ENCODE peak calls at places on chromosomes 12 and 14, in ten cellular contexts. X is sigmoid colon, I is Peyer's patch, L is ovary, Z is upper lobe of left lung, Y is GM12891, W is lower leg skin, F is heart left ventricle, S is body of pancreas, H is IMR-90. R is an unnamed sample.

GRCh38 chr12:45962553-45963325 is 27.6 kb downstream of the SCAF11 start:
- DNase-seq in X (no peak), I (no peak), L (no peak), Z (no peak), Y (no peak), W (no peak), F (no peak), S (no peak), H (no peak), R (no peak)

GRCh38 chr12:127623362-127623761 is 643.6 kb upstream of the TMEM132C start:
- DNase-seq in X (no peak), I (no peak), L (no peak), Z (no peak), Y (no peak), W (no peak), F (no peak), S (no peak), H (no peak), R (no peak)

GRCh38 chr12:62191747-62192485 is 68.3 kb upstream of the USP15 start:
- DNase-seq in X (peak), I (no peak), L (peak), Z (no peak), Y (peak), W (no peak), F (no peak), S (peak), H (no peak), R (peak)

GRCh38 chr12:101021911-101022388 is 188.1 kb downstream of the SLC5A8 start:
- DNase-seq in X (no peak), I (no peak), L (no peak), Z (no peak), Y (no peak), W (no peak), F (no peak), S (no peak), H (peak), R (no peak)

GRCh38 chr14:52801014-52801708 is 9.8 kb upstream of the GNPNAT1 start:
- DNase-seq in X (no peak), I (no peak), L (no peak), Z (no peak), Y (no peak), W (no peak), F (no peak), S (peak), H (peak), R (no peak)

GRCh38 chr12:50086148-50086547 is 1.0 kb downstream of the SMARCD1 start:
- DNase-seq in X (no peak), I (no peak), L (no peak), Z (no peak), Y (no peak), W (no peak), F (no peak), S (no peak), H (no peak), R (no peak)

GRCh38 chr12:57934804-57935203 is 6.6 kb upstream of the ATP23 start:
- DNase-seq in X (no peak), I (no peak), L (no peak), Z (no peak), Y (no peak), W (no peak), F (no peak), S (no peak), H (no peak), R (peak)

GRCh38 chr14:96086574-96087077 is 47.5 kb downstream of the C14orf132 start:
- DNase-seq in X (peak), I (no peak), L (no peak), Z (no peak), Y (no peak), W (no peak), F (no peak), S (no peak), H (peak), R (no peak)

GRCh38 chr12:57111046-57111698 is at the start of gene STAT6:
- DNase-seq in X (peak), I (peak), L (peak), Z (peak), Y (no peak), W (peak), F (peak), S (peak), H (peak), R (peak)

GRCh38 chr14:98999345-98999744 is 272.7 kb downstream of the BCL11B start:
- DNase-seq in X (no peak), I (no peak), L (no peak), Z (no peak), Y (no peak), W (no peak), F (no peak), S (no peak), H (no peak), R (no peak)

GRCh38 chr12:65916991-65917676 is 92.9 kb downstream of the HMGA2 start:
- DNase-seq in X (no peak), I (no peak), L (no peak), Z (no peak), Y (no peak), W (no peak), F (no peak), S (no peak), H (no peak), R (no peak)

GRCh38 chr14:34059925-34060746 is 109.3 kb upstream of the EGLN3 start:
- DNase-seq in X (peak), I (peak), L (peak), Z (peak), Y (peak), W (peak), F (peak), S (peak), H (peak), R (peak)

GRCh38 chr12:64824500-64825142 is at the start of gene TBC1D30:
- DNase-seq in X (no peak), I (no peak), L (no peak), Z (no peak), Y (peak), W (no peak), F (no peak), S (peak), H (peak), R (no peak)

GRCh38 chr12:27272375-27273028 is 28.4 kb downstream of the STK38L start:
- DNase-seq in X (no peak), I (no peak), L (no peak), Z (no peak), Y (no peak), W (no peak), F (no peak), S (peak), H (no peak), R (no peak)

GRCh38 chr14:34710006-34710405 is 4.4 kb downstream of the CFL2 start:
- DNase-seq in X (no peak), I (no peak), L (no peak), Z (no peak), Y (no peak), W (no peak), F (no peak), S (no peak), H (no peak), R (no peak)

GRCh38 chr12:57609781-57610552 is 1.3 kb upstream of the ARHGEF25 start:
- DNase-seq in X (no peak), I (no peak), L (peak), Z (no peak), Y (no peak), W (no peak), F (peak), S (no peak), H (no peak), R (no peak)

GRCh38 chr12:10249690-10250455 is 37.2 kb downstream of the GABARAPL1 start:
- DNase-seq in X (no peak), I (no peak), L (no peak), Z (no peak), Y (no peak), W (no peak), F (no peak), S (no peak), H (no peak), R (no peak)

GRCh38 chr12:51620448-51620847 is 29.4 kb downstream of the SCN8A start:
- DNase-seq in X (no peak), I (no peak), L (no peak), Z (no peak), Y (no peak), W (no peak), F (no peak), S (no peak), H (peak), R (no peak)

GRCh38 chr12:5432011-5432400 is at the start of gene NTF3:
- DNase-seq in X (no peak), I (no peak), L (peak), Z (no peak), Y (no peak), W (peak), F (peak), S (peak), H (peak), R (no peak)

GRCh38 chr12:124497039-124497438 is 70.4 kb downstream of the NCOR2 start:
- DNase-seq in X (no peak), I (no peak), L (no peak), Z (no peak), Y (no peak), W (no peak), F (no peak), S (no peak), H (peak), R (no peak)

GRCh38 chr12:47193066-47193465 is 113.3 kb upstream of the AMIGO2 start:
- DNase-seq in X (no peak), I (no peak), L (no peak), Z (no peak), Y (no peak), W (no peak), F (no peak), S (no peak), H (no peak), R (no peak)

DNA sequence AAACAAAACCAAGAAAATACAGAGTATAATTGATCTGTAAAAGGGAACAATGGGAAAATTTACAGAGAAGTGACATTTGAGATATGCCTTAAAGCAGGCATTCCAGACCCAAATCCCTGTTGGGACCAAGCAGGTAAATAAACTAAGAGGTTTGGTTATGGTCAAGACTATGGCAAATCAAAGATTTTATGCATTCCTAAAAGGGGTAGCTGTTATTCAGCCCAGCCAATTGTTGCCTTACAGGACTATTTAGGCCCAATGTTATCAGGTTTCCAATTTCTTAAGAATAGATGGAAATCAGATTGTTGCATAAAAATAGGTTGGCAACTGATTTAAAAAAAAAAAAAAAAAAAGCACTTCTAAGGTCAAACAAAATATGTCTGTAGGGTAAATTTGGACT is 5.3 kb downstream of the DNAI7 start:
- DNase-seq in X (no peak), I (no peak), L (no peak), Z (no peak), Y (no peak), W (no peak), F (no peak), S (no peak), H (peak), R (no peak)
- TF ChIP-seq POLR2A in X (no peak), I (no peak), L (no peak), Z (no peak), Y (no peak), W (no peak), F (no peak), S (no peak), H (no peak), R (no peak)

GRCh38 chr14:94028450-94028826 is 2.3 kb downstream of the OTUB2 start:
- DNase-seq in X (no peak), I (no peak), L (no peak), Z (no peak), Y (no peak), W (no peak), F (no peak), S (no peak), H (peak), R (no peak)
- TF ChIP-seq POLR2A in X (no peak), I (no peak), L (no peak), Z (no peak), Y (no peak), W (no peak), F (no peak), S (no peak), H (no peak), R (no peak)

GRCh38 chr12:53625946-53626701 is at the start of gene ATF7:
- DNase-seq in X (peak), I (peak), L (peak), Z (peak), Y (peak), W (peak), F (peak), S (peak), H (peak), R (peak)
- TF ChIP-seq POLR2A in X (peak), I (peak), L (peak), Z (no peak), Y (peak), W (no peak), F (peak), S (peak), H (peak), R (peak)

DNA sequence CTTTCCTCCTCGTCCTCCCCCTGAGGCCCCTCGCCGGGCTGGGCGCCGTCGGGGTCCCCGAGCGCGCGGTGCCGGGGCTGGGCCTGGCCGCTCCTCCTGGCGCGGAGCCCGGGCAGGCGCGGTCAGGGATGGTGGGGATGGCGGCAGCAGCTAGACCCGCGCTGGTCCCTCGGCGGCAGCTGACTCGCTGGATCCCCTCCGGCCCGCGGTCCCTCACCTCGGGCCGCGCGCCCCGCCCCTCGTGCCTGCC is at the start of gene SLC25A29:
- DNase-seq in X (no peak), I (no peak), L (no peak), Z (no peak), Y (no peak), W (no peak), F (no peak), S (no peak), H (no peak), R (no peak)
- TF ChIP-seq POLR2A in X (no peak), I (no peak), L (peak), Z (no peak), Y (no peak), W (no peak), F (peak), S (no peak), H (peak), R (no peak)

DNA sequence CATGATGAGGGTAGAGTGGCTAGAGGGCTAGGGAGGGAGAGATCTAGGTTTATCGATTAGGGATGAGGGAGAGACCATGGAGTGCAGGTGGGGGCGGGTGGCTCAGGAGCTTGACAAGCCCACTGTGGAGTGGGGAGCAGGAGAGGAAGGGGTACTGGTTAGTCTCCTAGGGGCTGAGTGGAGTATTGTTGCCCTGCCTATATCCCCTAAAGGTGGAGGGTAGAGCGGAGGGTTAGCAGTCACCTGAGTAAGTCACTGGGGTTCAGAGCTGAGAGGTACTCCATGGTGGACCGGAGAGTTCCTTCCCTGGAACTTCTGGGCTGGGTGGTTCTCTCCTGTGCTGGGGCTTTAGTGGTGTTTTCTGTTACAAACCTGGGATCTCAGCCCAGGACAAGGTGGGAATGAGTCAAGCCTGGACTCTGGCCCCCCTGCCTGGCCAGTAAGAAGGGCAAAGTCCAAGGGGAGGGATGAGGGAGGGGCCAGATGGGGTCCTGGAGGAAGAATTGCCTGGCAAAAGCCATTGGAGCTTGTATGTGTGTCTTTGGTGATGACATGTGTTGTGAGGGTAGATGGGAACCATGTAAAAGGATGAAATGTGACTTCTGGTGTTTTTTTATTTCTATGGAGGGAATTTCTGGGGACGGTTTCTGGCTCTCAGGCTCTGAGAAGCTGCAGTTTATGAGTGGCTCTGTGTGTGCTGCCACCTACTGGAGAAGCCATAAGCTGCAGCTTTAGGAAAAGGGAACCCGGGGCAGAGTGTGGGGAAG is at the start of gene CIDEB:
- DNase-seq in X (peak), I (peak), L (peak), Z (peak), Y (peak), W (no peak), F (peak), S (peak), H (peak), R (peak)
- TF ChIP-seq POLR2A in X (no peak), I (peak), L (no peak), Z (no peak), Y (no peak), W (no peak), F (no peak), S (peak), H (no peak), R (no peak)

GRCh38 chr12:120474092-120474960 is 4.8 kb upstream of the SRSF9 start:
- DNase-seq in X (no peak), I (no peak), L (no peak), Z (no peak), Y (no peak), W (no peak), F (no peak), S (peak), H (peak), R (no peak)
- TF ChIP-seq POLR2A in X (no peak), I (no peak), L (no peak), Z (no peak), Y (no peak), W (no peak), F (no peak), S (no peak), H (no peak), R (no peak)

GRCh38 chr12:14257734-14258467 is 107.6 kb upstream of the ATF7IP start:
- DNase-seq in X (peak), I (peak), L (peak), Z (peak), Y (no peak), W (peak), F (peak), S (peak), H (peak), R (peak)
- TF ChIP-seq POLR2A in X (no peak), I (peak), L (peak), Z (no peak), Y (no peak), W (no peak), F (peak), S (no peak), H (no peak), R (no peak)